ENCODE peak calls at places on chromosomes 13 and 19, in nine cellular contexts. M, A, V, Q, I, U, P, R and W are unnamed samples.

GRCh38 chr13:48448963-48449614 is 36.2 kb upstream of the LPAR6 start:
- DNase-seq in M (no peak), I (no peak), V (no peak), U (no peak), P (no peak), A (peak), R (peak), Q (peak), W (no peak)

GRCh38 chr13:83378901-83379300 is 503.4 kb downstream of the SLITRK1 start:
- DNase-seq in A (peak), I (no peak), Q (peak), P (no peak), M (no peak), U (no peak), R (peak), V (no peak), W (no peak)

GRCh38 chr13:20940083-20940482 is 37.5 kb upstream of the XPO4 start:
- DNase-seq in V (peak), A (peak), R (no peak), U (no peak), P (no peak), I (no peak), Q (peak), M (no peak), W (no peak)

GRCh38 chr13:83121904-83122303 is 760.4 kb downstream of the SLITRK1 start:
- DNase-seq in U (no peak), P (no peak), V (no peak), A (peak), R (no peak), Q (no peak), I (no peak), M (no peak), W (no peak)

GRCh38 chr19:16582486-16583261 is 10.5 kb upstream of the SLC35E1 start:
- DNase-seq in U (no peak), A (no peak), R (no peak), V (no peak), P (no peak), I (no peak), Q (no peak), M (no peak), W (no peak)

GRCh38 chr13:21688056-21688455 is 17.2 kb downstream of the FGF9 start:
- DNase-seq in A (no peak), U (no peak), R (peak), Q (no peak), M (no peak), P (no peak), V (no peak), I (no peak), W (no peak)

GRCh38 chr19:1663854-1664253 is 11.4 kb upstream of the TCF3 start:
- DNase-seq in Q (no peak), V (no peak), A (no peak), U (no peak), I (no peak), R (no peak), M (no peak), P (no peak), W (no peak)

GRCh38 chr13:109251958-109252357 is 534.4 kb downstream of the IRS2 start:
- DNase-seq in Q (no peak), V (no peak), R (no peak), P (no peak), A (no peak), U (no peak), I (no peak), M (no peak), W (no peak)

GRCh38 chr13:44393391-44393790 is 19.8 kb downstream of the SERP2 start:
- DNase-seq in R (no peak), V (no peak), M (no peak), A (no peak), P (no peak), Q (no peak), I (no peak), U (no peak), W (no peak)

GRCh38 chr19:33242911-33243310 is 17.3 kb upstream of the SLC7A10 start:
- DNase-seq in A (no peak), R (no peak), P (no peak), U (no peak), V (no peak), Q (no peak), M (no peak), I (no peak), W (no peak)

GRCh38 chr13:44436589-44437337 is 63.1 kb downstream of the SERP2 start:
- DNase-seq in M (peak), V (peak), R (peak), P (peak), A (peak), I (no peak), Q (peak), U (peak), W (peak)

GRCh38 chr19:3162418-3163229 is 15.9 kb upstream of the S1PR4 start:
- DNase-seq in V (no peak), A (no peak), Q (peak), I (no peak), R (no peak), P (no peak), M (peak), U (peak), W (no peak)

GRCh38 chr19:3161453-3161852 is 17.1 kb upstream of the S1PR4 start:
- DNase-seq in I (no peak), P (no peak), M (no peak), R (peak), Q (peak), V (no peak), A (peak), U (no peak), W (no peak)

GRCh38 chr19:3159565-3159964 is 19.0 kb upstream of the S1PR4 start:
- DNase-seq in P (no peak), U (no peak), V (no peak), A (no peak), R (no peak), M (peak), Q (no peak), I (no peak), W (no peak)

GRCh38 chr19:3157096-3157845 is 21.3 kb upstream of the S1PR4 start:
- DNase-seq in P (no peak), V (no peak), A (no peak), Q (no peak), R (no peak), M (no peak), I (no peak), U (no peak), W (no peak)

GRCh38 chr19:3160219-3160618 is 18.4 kb upstream of the S1PR4 start:
- DNase-seq in U (no peak), V (no peak), A (no peak), I (no peak), R (no peak), Q (no peak), P (no peak), M (no peak), W (no peak)
- H2AFZ ChIP-seq in U (peak), V (no peak), A (peak), I (no peak), R (no peak), Q (no peak), P (no peak), M (peak), W (no peak)

DNA sequence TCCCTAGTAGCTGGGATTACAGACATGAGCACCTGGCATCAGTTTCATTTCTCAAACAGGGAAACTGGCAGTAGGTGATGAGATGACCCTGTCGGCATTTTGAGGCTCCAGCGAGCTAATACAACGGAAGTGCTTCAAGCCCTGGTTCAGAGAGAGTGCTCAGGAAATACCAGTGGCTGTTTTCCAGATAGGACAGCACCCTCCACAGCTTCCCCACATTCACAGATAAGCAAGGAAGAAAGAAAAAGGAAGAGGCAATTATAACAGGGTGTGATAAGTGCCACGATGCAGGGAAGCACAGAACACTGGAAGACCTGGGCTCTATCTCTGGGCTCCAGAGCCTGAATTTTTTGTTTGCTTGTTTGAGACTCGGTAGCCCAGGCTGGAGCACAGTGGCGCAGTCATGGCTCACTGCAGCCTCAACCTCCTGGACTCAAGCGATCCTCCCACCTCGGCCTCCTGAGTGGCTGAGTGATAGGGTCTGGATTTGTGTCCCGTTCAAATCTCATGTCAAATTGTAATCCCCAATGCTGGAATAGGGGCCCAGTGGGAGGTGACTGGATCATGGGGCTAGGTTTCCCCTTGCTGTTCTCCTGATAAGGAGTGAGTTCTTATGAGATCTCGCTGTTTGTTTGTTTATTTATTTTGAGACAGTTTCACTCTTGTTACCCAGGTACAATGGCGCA is 43.5 kb downstream of the PIN1 start:
- DNase-seq in A (no peak), R (no peak), I (no peak), Q (no peak), U (no peak), P (no peak), V (no peak), M (no peak), W (no peak)
- H2AFZ ChIP-seq in A (no peak), R (no peak), I (peak), Q (no peak), U (no peak), P (no peak), V (no peak), M (no peak), W (no peak)

GRCh38 chr19:43505186-43505456 is 575 bp upstream of the PHLDB3 start:
- DNase-seq in V (no peak), I (no peak), M (no peak), R (no peak), P (no peak), U (no peak), A (no peak), Q (no peak), W (no peak)
- H2AFZ ChIP-seq in V (no peak), I (peak), M (peak), R (no peak), P (no peak), U (peak), A (peak), Q (no peak), W (peak)

GRCh38 chr19:51771369-51771768 is 10.4 kb downstream of the FPR2 start:
- DNase-seq in M (no peak), P (no peak), R (no peak), I (no peak), Q (no peak), U (no peak), V (no peak), A (no peak), W (no peak)

GRCh38 chr19:51777570-51778460 is 16.8 kb downstream of the FPR2 start:
- DNase-seq in A (peak), M (peak), U (peak), V (peak), R (peak), P (peak), I (no peak), Q (peak), W (peak)

DNA sequence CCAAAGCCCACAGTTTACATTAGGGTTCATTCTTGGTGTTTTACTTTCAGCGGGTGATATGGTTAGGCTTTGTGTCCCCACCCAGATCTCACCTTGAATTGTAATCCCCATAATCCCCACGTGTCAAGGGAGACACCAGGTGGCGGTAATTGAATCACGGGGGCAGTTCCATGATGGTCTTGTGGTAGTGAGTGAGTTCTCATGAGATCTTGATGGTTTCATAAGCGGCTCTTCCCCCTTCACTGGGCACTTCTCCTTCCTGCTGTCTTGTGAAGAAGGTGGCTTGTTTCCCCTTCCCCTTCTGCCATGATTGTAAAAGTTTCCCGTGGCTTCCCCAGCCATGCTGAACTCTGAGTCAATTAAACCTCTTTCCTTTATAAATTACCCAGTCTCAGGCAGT is 12.0 kb downstream of the FPR2 start:
- DNase-seq in A (no peak), R (peak), P (no peak), V (no peak), U (no peak), Q (no peak), M (peak), I (no peak), W (no peak)
- H2AFZ ChIP-seq in A (no peak), R (no peak), P (no peak), V (no peak), U (no peak), Q (no peak), M (peak), I (no peak), W (no peak)

GRCh38 chr19:7400815-7401214 is 52.1 kb downstream of the ARHGEF18 start:
- DNase-seq in U (no peak), M (no peak), V (no peak), P (no peak), I (no peak), Q (no peak), R (no peak), A (no peak), W (no peak)
- H2AFZ ChIP-seq in U (no peak), M (no peak), V (no peak), P (no peak), I (no peak), Q (no peak), R (no peak), A (no peak), W (no peak)

DNA sequence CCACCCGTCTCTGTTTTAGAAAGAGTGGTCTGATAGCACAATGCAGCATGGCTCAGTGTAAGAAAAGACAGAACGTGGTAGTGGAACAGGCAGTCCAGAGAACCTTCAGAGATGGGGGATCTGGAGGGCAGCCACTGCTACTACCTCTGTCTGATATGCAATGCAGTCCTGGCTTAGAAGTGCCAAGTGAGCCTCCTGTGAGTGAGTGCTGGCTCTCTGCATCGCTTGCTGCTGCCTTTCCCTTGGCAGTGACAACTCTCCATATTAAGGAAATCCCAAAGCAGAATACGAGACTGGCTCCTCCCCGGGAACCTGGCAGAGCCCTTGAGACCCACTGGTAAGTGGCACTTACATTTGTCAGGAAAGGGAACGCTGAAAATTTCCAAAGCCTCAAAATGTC is 7.6 kb downstream of the DOCK9 start:
- DNase-seq in V (no peak), I (no peak), Q (no peak), R (no peak), M (no peak), A (no peak), U (no peak), P (no peak), W (no peak)
- H2AFZ ChIP-seq in V (no peak), I (no peak), Q (no peak), R (no peak), M (no peak), A (no peak), U (no peak), P (no peak), W (no peak)

GRCh38 chr13:31803327-31803726 is 64.0 kb downstream of the RXFP2 start:
- DNase-seq in Q (no peak), M (no peak), V (no peak), P (no peak), U (no peak), R (no peak), I (no peak), A (no peak), W (no peak)
- H2AFZ ChIP-seq in Q (no peak), M (no peak), V (no peak), P (no peak), U (no peak), R (no peak), I (no peak), A (no peak), W (no peak)

DNA sequence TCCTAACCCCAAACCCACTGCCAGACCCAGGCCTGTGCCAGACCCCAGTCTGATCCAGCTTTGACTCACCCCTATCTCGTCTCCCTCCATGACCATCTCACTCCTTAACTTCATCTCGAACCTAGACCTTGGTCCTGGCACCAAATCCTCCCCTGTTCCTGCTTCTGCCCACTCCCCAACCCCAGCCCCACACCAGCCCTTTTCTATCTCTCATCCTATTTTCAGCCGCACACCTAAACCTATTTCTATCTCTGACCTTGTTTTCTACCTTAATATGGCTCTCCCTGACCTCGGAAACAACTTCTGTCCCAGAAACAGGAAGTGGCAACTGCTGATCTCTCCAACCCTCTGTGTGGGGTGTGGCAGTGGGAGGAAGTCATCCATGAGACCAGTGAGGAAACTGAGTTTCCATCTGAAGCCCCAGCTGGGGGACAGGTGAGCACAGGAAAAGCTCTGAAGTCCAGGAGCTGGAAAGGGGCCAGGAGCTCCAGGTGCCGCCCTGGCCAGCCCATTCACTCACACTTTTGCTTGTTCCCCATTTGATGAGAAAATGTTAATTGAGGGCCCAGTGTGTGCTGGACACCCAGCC is 13.7 kb downstream of the PTH2 start:
- DNase-seq in I (peak), M (no peak), V (no peak), P (no peak), U (peak), R (no peak), Q (no peak), A (no peak), W (no peak)
- H2AFZ ChIP-seq in I (peak), M (no peak), V (no peak), P (no peak), U (peak), R (no peak), Q (no peak), A (no peak), W (no peak)